ENCODE peak calls at places on chromosomes 4 and X, in ten cellular contexts. M, X, Y, F, G, R, K, C, A and D are unnamed samples.

GRCh38 chr4:74428278-74428677 is 16.7 kb upstream of the AREG start:
- DNase-seq in F (no peak), K (no peak), C (no peak), M (no peak), R (no peak), X (peak), Y (no peak), A (no peak), G (no peak), D (no peak)

GRCh38 chr4:112189754-112190153 is 41.8 kb upstream of the AP1AR start:
- DNase-seq in C (no peak), A (no peak), X (peak), Y (no peak), R (no peak), F (no peak), K (no peak), M (no peak), G (no peak), D (no peak)

GRCh38 chr4:110452546-110452945 is 23.4 kb upstream of the ENPEP start:
- DNase-seq in K (no peak), Y (no peak), C (no peak), F (no peak), M (no peak), A (no peak), G (no peak), R (no peak), X (no peak), D (no peak)

GRCh38 chr4:88621763-88622327 is 29.6 kb downstream of the HERC3 start:
- DNase-seq in X (no peak), G (no peak), M (no peak), R (no peak), Y (no peak), F (no peak), C (no peak), K (no peak), A (no peak), D (no peak)

GRCh38 chr4:178752954-178753525 is 1310.8 kb upstream of the AGA start:
- DNase-seq in A (no peak), Y (peak), F (no peak), X (no peak), K (no peak), R (no peak), M (no peak), C (no peak), G (no peak), D (no peak)

GRCh38 chrX:19857131-19857530 is 30.3 kb downstream of the SH3KBP1 start:
- DNase-seq in X (no peak), A (no peak), G (no peak), R (peak), F (no peak), Y (no peak), M (no peak), C (no peak), K (no peak), D (no peak)

GRCh38 chr4:654526-654845 is 19.6 kb downstream of the ATP5ME start:
- DNase-seq in R (no peak), M (no peak), Y (no peak), K (no peak), C (peak), X (no peak), G (no peak), A (no peak), F (no peak), D (no peak)

GRCh38 chr4:1711055-1711905 is 839 bp downstream of the SLBP start:
- DNase-seq in A (peak), C (no peak), R (peak), M (no peak), Y (peak), X (peak), K (no peak), F (no peak), G (peak), D (peak)

GRCh38 chrX:116230136-116230886 is 59.8 kb downstream of the AGTR2 start:
- DNase-seq in A (no peak), F (no peak), M (no peak), R (no peak), C (no peak), K (no peak), X (no peak), G (no peak), Y (no peak), D (no peak)

GRCh38 chrX:47500541-47500940 is 17.5 kb upstream of the ZNF41 start:
- DNase-seq in K (no peak), Y (no peak), X (no peak), R (no peak), G (no peak), M (no peak), C (no peak), F (no peak), A (no peak), D (no peak)

GRCh38 chr4:24794916-24795665 is at the start of gene SOD3:
- DNase-seq in K (peak), C (peak), R (no peak), G (peak), F (no peak), X (peak), Y (peak), M (peak), A (peak), D (no peak)

GRCh38 chr4:118732591-118733330 is 47.6 kb downstream of the METTL14 start:
- DNase-seq in K (no peak), G (no peak), M (no peak), A (no peak), F (no peak), X (peak), Y (peak), R (no peak), C (no peak), D (no peak)

GRCh38 chrX:132094169-132094568 is 33.7 kb downstream of the FRMD7 start:
- DNase-seq in G (no peak), X (no peak), C (no peak), K (peak), A (no peak), Y (peak), F (no peak), R (no peak), M (no peak), D (no peak)

GRCh38 chrX:97027384-97027922 is 143.7 kb downstream of the RPA4 start:
- DNase-seq in F (no peak), R (no peak), X (no peak), G (no peak), M (no peak), A (no peak), Y (peak), K (no peak), C (no peak), D (no peak)

GRCh38 chr4:2388430-2389182 is 29.8 kb downstream of the ZFYVE28 start:
- DNase-seq in F (no peak), A (no peak), X (peak), C (no peak), G (no peak), M (no peak), Y (no peak), R (no peak), K (no peak), D (no peak)

GRCh38 chrX:45760187-45760742 is 559.6 kb upstream of the DIPK2B start:
- DNase-seq in X (no peak), Y (no peak), G (no peak), K (no peak), F (no peak), C (no peak), R (no peak), A (no peak), M (no peak), D (no peak)

GRCh38 chrX:74420194-74421035 is 878 bp upstream of the SLC16A2 start:
- DNase-seq in F (peak), M (peak), R (no peak), G (peak), K (peak), C (peak), A (peak), Y (peak), X (peak), D (no peak)

GRCh38 chr4:166458756-166459155 is 585.7 kb downstream of the TLL1 start:
- DNase-seq in R (no peak), X (peak), C (no peak), G (no peak), M (no peak), A (no peak), K (no peak), F (no peak), Y (peak), D (no peak)

DNA sequence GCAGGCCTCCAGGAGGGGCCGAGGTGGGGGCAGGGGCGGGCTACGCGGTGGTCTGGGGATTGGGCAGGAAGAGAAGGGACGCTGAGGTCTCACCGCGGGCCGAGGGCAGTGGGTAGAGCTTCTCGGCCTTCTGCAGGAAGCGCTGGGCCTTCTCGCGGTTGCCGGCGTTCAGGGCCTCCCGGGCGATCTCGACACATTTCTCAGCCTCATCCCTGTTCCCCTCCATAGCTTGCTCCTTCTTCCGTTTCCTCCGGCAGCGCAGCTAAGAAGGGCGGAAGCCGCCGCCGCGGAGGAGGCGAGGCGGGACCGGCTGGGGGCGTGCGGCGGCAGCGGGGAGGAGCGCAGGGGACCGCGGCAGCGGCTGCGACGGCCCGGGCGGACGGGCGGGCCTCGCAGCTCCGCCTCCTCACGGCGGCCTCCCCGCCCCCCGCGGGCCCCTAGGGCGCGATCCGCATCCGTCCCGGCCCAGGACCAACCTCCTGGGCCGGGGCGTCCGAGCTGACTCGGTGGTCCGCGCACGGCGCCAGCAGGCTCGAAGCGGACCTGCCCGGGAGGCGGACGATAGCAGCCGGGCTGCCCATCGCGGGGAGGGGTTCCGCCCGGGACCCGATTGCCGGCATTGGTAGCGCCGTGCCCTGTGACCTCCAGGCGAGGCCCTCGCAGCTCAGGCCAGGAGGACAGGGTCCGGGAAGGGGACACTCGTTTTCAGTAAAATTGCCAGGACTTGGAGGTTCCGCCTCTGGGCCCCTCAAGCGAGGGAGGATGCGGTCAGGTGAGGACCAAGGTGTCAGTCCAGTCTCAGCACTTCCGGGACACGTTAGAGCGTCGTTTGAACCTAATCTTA is at the start of gene DNAJB14:
- DNase-seq in A (peak), R (peak), Y (peak), M (peak), C (peak), F (peak), K (peak), X (peak), G (peak), D (peak)
- TF ChIP-seq CTCF in A (no peak), R (no peak), Y (no peak), M (no peak), C (no peak), F (no peak), K (no peak), X (no peak), G (peak), D (no peak)

GRCh38 chrX:54481751-54482150 is 14.3 kb downstream of the FGD1 start:
- DNase-seq in A (no peak), R (peak), M (no peak), G (no peak), C (no peak), Y (no peak), K (no peak), F (no peak), X (no peak), D (no peak)
- TF ChIP-seq CTCF in A (no peak), R (no peak), M (no peak), G (no peak), C (no peak), Y (no peak), K (no peak), F (no peak), X (peak), D (no peak)

GRCh38 chr4:44632089-44632488 is 19.3 kb downstream of the YIPF7 start:
- DNase-seq in X (peak), C (no peak), K (no peak), M (no peak), F (no peak), G (no peak), Y (no peak), R (no peak), A (no peak), D (no peak)
- TF ChIP-seq CTCF in X (peak), C (no peak), K (no peak), M (no peak), F (no peak), G (peak), Y (peak), R (peak), A (no peak), D (no peak)

DNA sequence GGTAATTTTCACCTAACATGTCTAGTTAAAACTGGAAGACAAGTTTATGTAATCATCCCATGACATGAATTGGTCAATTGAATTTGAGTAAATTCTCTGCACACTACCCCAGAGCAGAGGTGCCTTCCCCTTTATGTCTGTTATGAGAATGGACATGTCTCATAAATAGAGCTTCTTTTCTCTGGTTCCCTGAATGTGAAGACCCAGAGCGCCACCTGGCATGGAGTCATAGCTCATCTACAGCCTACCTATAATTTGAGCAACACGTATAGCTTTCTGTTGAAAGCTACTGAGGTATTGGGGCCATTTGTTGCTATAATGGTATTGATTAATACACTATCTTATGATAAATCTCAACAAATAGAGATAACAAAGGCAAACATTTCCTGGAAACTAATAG is 626.5 kb upstream of the GALNTL6 start:
- DNase-seq in X (no peak), R (no peak), K (no peak), C (no peak), Y (no peak), F (no peak), G (no peak), A (no peak), M (peak), D (no peak)
- TF ChIP-seq CTCF in X (no peak), R (peak), K (no peak), C (no peak), Y (no peak), F (no peak), G (no peak), A (no peak), M (peak), D (no peak)

DNA sequence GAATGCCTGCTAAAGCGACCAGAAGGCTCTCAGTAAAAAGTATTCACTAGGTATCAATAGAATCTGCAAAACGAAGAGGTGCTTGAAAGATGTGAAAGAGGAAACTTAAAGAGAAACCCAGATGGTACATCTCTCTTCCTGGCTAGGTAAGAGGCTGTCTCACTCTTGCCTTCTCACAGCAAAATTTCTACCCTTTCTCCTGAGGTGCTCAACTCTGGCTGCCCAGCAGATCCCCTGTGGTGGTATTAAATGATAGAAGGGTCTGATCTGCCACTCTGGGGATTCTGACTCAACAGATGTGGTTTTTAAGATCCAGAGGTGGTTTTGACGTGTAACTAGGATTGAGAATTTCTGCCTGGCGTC is 14.9 kb upstream of the TSPAN5 start:
- DNase-seq in G (no peak), A (no peak), R (no peak), M (no peak), F (no peak), C (no peak), K (no peak), Y (no peak), X (no peak), D (no peak)
- TF ChIP-seq CTCF in G (no peak), A (no peak), R (no peak), M (no peak), F (no peak), C (no peak), K (no peak), Y (no peak), X (no peak), D (no peak)

GRCh38 chr4:102610007-102610406 is 108.8 kb downstream of the NFKB1 start:
- DNase-seq in K (no peak), F (no peak), M (no peak), X (peak), G (no peak), C (no peak), Y (no peak), A (no peak), R (peak), D (no peak)
- TF ChIP-seq CTCF in K (no peak), F (no peak), M (peak), X (peak), G (peak), C (no peak), Y (peak), A (no peak), R (peak), D (no peak)

GRCh38 chr4:42306221-42307109 is 90.8 kb upstream of the SHISA3 start:
- DNase-seq in A (no peak), K (no peak), C (peak), Y (no peak), M (no peak), F (no peak), R (no peak), X (peak), G (peak), D (no peak)

GRCh38 chr4:42302348-42302747 is 94.9 kb upstream of the SHISA3 start:
- DNase-seq in G (no peak), X (peak), R (peak), M (peak), F (no peak), Y (no peak), C (no peak), K (no peak), A (no peak), D (no peak)
- TF ChIP-seq CTCF in G (no peak), X (peak), R (peak), M (peak), F (no peak), Y (no peak), C (no peak), K (no peak), A (no peak), D (no peak)

GRCh38 chr4:3790006-3790561 is 23.9 kb downstream of the ADRA2C start:
- DNase-seq in C (peak), G (no peak), R (no peak), X (no peak), K (no peak), F (no peak), M (no peak), Y (no peak), A (no peak), D (no peak)

GRCh38 chr4:3793545-3793944 is 27.4 kb downstream of the ADRA2C start:
- DNase-seq in A (no peak), C (peak), G (no peak), R (no peak), Y (no peak), F (no peak), K (no peak), M (no peak), X (no peak), D (no peak)

GRCh38 chr4:3791910-3792542 is 25.8 kb downstream of the ADRA2C start:
- DNase-seq in G (peak), C (peak), F (peak), M (peak), X (peak), A (no peak), K (no peak), Y (peak), R (peak), D (no peak)

GRCh38 chr4:3791256-3791655 is 25.1 kb downstream of the ADRA2C start:
- DNase-seq in R (no peak), K (no peak), C (peak), A (no peak), M (no peak), G (peak), F (no peak), X (no peak), Y (no peak), D (no peak)

GRCh38 chr4:3792813-3793212 is 26.6 kb downstream of the ADRA2C start:
- DNase-seq in M (no peak), A (no peak), R (no peak), G (no peak), Y (no peak), C (no peak), F (no peak), X (no peak), K (no peak), D (no peak)
- TF ChIP-seq CTCF in M (no peak), A (no peak), R (peak), G (no peak), Y (no peak), C (no peak), F (no peak), X (no peak), K (no peak), D (no peak)

GRCh38 chr4:70187216-70187615 is 8.3 kb upstream of the ODAM start:
- DNase-seq in A (no peak), K (no peak), Y (no peak), M (no peak), F (no peak), R (no peak), X (no peak), G (no peak), C (no peak), D (no peak)
- TF ChIP-seq CTCF in A (no peak), K (no peak), Y (no peak), M (no peak), F (no peak), R (no peak), X (no peak), G (no peak), C (no peak), D (no peak)